ENCODE peak calls at places on chromosomes 4 and X, in four cellular contexts. L is neuronal stem cell, U is GM12891, B is NCI-H2081. M is an unnamed sample.

GRCh38 chrX:46298821-46299220 is 246.4 kb downstream of the ZNF674 start:
- DNase-seq in U (no peak), L (no peak), B (no peak), M (no peak)

GRCh38 chrX:21524008-21524407 is 134.1 kb downstream of the KLHL34 start:
- DNase-seq in U (no peak), B (no peak), L (no peak), M (no peak)

GRCh38 chrX:132217203-132218073 is 1.8 kb downstream of the RAP2C start:
- DNase-seq in U (peak), B (peak), L (peak), M (peak)

GRCh38 chr4:57110635-57111546 is 706 bp upstream of the IGFBP7 start:
- DNase-seq in B (no peak), U (peak), L (peak), M (no peak)

GRCh38 chr4:13642576-13642975 is 15.1 kb upstream of the BOD1L1 start:
- DNase-seq in U (no peak), L (no peak), B (no peak), M (no peak)

GRCh38 chrX:68433155-68433980 is at the start of gene OPHN1:
- DNase-seq in U (no peak), L (peak), B (peak), M (peak)

GRCh38 chr4:93147524-93148212 is 680.9 kb upstream of the ATOH1 start:
- DNase-seq in L (peak), B (peak), U (no peak), M (no peak)

GRCh38 chr4:152460488-152460887 is 75.4 kb downstream of the FBXW7 start:
- DNase-seq in B (no peak), L (no peak), U (no peak), M (no peak)

GRCh38 chr4:111136438-111136837 is 513.6 kb upstream of the PITX2 start:
- DNase-seq in B (no peak), L (no peak), U (no peak), M (no peak)

GRCh38 chr4:67587156-67587555 is 28.6 kb downstream of the STAP1 start:
- DNase-seq in L (no peak), U (no peak), B (no peak), M (no peak)

GRCh38 chr4:78520808-78521226 is 30.8 kb upstream of the ANXA3 start:
- DNase-seq in U (no peak), B (no peak), L (no peak), M (no peak)

GRCh38 chrX:44954562-44954961 is 81.6 kb downstream of the KDM6A start:
- DNase-seq in B (no peak), U (no peak), L (no peak), M (no peak)

GRCh38 chr4:126144838-126145237 is 830.1 kb downstream of the FAT4 start:
- DNase-seq in B (no peak), U (no peak), L (no peak), M (no peak)

GRCh38 chr4:164807611-164808010 is 53.7 kb downstream of the SMIM31 start:
- DNase-seq in U (no peak), L (peak), B (no peak), M (no peak)

GRCh38 chr4:1487106-1487505 is 80.9 kb upstream of the NKX1-1 start:
- DNase-seq in B (no peak), L (no peak), U (no peak), M (no peak)

GRCh38 chr4:154691229-154691628 is 52.6 kb upstream of the LRAT start:
- DNase-seq in U (no peak), B (no peak), L (no peak), M (no peak)

GRCh38 chrX:39805022-39805421 is 292.7 kb downstream of the BCOR start:
- DNase-seq in U (no peak), B (no peak), L (no peak), M (no peak)

GRCh38 chr4:2786152-2786671 is 6.7 kb upstream of the SH3BP2 start:
- DNase-seq in B (no peak), U (no peak), L (no peak), M (no peak)

GRCh38 chrX:150683536-150684146 is 9.6 kb upstream of the MTMR1 start:
- DNase-seq in L (no peak), B (no peak), U (no peak), M (peak)

GRCh38 chrX:122739770-122740169 is 444.3 kb upstream of the GRIA3 start:
- DNase-seq in L (no peak), B (no peak), U (no peak), M (no peak)

GRCh38 chrX:123513585-123514278 is 219.1 kb downstream of the THOC2 start:
- DNase-seq in L (no peak), B (no peak), U (no peak), M (no peak)

GRCh38 chr4:176002007-176002623 is 63.5 kb upstream of the WDR17 start:
- DNase-seq in U (peak), B (peak), L (peak), M (peak)

GRCh38 chr4:95499176-95499760 is 49.5 kb downstream of the UNC5C start:
- DNase-seq in L (no peak), B (no peak), U (no peak), M (no peak)

GRCh38 chr4:129747756-129748155 is 651.8 kb downstream of the C4orf33 start:
- DNase-seq in L (no peak), U (no peak), B (no peak), M (no peak)

GRCh38 chr4:26530094-26530493 is 39.8 kb upstream of the CCKAR start:
- DNase-seq in L (no peak), B (no peak), U (no peak), M (no peak)

GRCh38 chr4:139921551-139922184 is 232.3 kb downstream of the MAML3 start:
- DNase-seq in L (no peak), U (no peak), B (peak), M (peak)

GRCh38 chrX:47877327-47877726 is 40.6 kb downstream of the ZNF81 start:
- DNase-seq in U (no peak), B (no peak), L (no peak), M (no peak)

GRCh38 chr4:86846921-86847320 is 2.3 kb downstream of the SLC10A6 start:
- DNase-seq in L (no peak), B (no peak), U (no peak), M (no peak)